ENCODE peak calls at places on chromosomes 7 and 10, in eight cellular contexts. One of them, this sample, is unnamed.

GRCh38 chr7:54729096-54729495 is 29.9 kb downstream of the SEC61G start:
- DNase-seq in activated naive CD4-positive, alpha-beta T cell treated with anti-CD3 and anti-CD28 coated beads for 36 hours: no peak
- DNase-seq in stimulated activated naive CD4-positive, alpha-beta T cell: no peak
- DNase-seq in frontal cortex: no peak
- DNase-seq in cardiac muscle cell: no peak
- DNase-seq in brain microvascular endothelial cell: no peak
- DNase-seq in AG08395: no peak
- DNase-seq in Kasumi-1: no peak
- DNase-seq in this sample: peak; percentile 41

GRCh38 chr10:80444646-80445319 is 9.3 kb upstream of the TSPAN14 start:
- DNase-seq in activated naive CD4-positive, alpha-beta T cell treated with anti-CD3 and anti-CD28 coated beads for 36 hours: peak; percentile 82
- DNase-seq in stimulated activated naive CD4-positive, alpha-beta T cell: peak; percentile 55
- DNase-seq in frontal cortex: peak; percentile 69
- DNase-seq in cardiac muscle cell: peak; percentile 84
- DNase-seq in brain microvascular endothelial cell: peak; percentile 56
- DNase-seq in AG08395: peak; percentile 81
- DNase-seq in Kasumi-1: peak; percentile 91
- DNase-seq in this sample: peak; percentile 67

GRCh38 chr7:100875356-100875751 is 451 bp downstream of the SRRT start:
- DNase-seq in activated naive CD4-positive, alpha-beta T cell treated with anti-CD3 and anti-CD28 coated beads for 36 hours: peak; percentile 70
- DNase-seq in stimulated activated naive CD4-positive, alpha-beta T cell: peak; percentile 25
- DNase-seq in frontal cortex: no peak
- DNase-seq in cardiac muscle cell: no peak
- DNase-seq in brain microvascular endothelial cell: no peak
- DNase-seq in AG08395: peak; percentile 41
- DNase-seq in Kasumi-1: no peak
- DNase-seq in this sample: peak; percentile 45

GRCh38 chr10:45373783-45374450 is at the start of gene ALOX5:
- DNase-seq in activated naive CD4-positive, alpha-beta T cell treated with anti-CD3 and anti-CD28 coated beads for 36 hours: peak; percentile 16
- DNase-seq in stimulated activated naive CD4-positive, alpha-beta T cell: no peak
- DNase-seq in frontal cortex: peak; percentile 69
- DNase-seq in cardiac muscle cell: peak; percentile 25
- DNase-seq in brain microvascular endothelial cell: no peak
- DNase-seq in AG08395: peak; percentile 1
- DNase-seq in Kasumi-1: peak; percentile 42
- DNase-seq in this sample: peak; percentile 40

GRCh38 chr7:91603707-91604106 is 276.8 kb downstream of the MTERF1 start:
- DNase-seq in activated naive CD4-positive, alpha-beta T cell treated with anti-CD3 and anti-CD28 coated beads for 36 hours: no peak
- DNase-seq in stimulated activated naive CD4-positive, alpha-beta T cell: no peak
- DNase-seq in frontal cortex: no peak
- DNase-seq in cardiac muscle cell: no peak
- DNase-seq in brain microvascular endothelial cell: no peak
- DNase-seq in AG08395: no peak
- DNase-seq in Kasumi-1: no peak
- DNase-seq in this sample: no peak

GRCh38 chr7:78141533-78142281 is 343.1 kb downstream of the PHTF2 start:
- DNase-seq in activated naive CD4-positive, alpha-beta T cell treated with anti-CD3 and anti-CD28 coated beads for 36 hours: no peak
- DNase-seq in stimulated activated naive CD4-positive, alpha-beta T cell: no peak
- DNase-seq in frontal cortex: no peak
- DNase-seq in cardiac muscle cell: peak; percentile 50
- DNase-seq in brain microvascular endothelial cell: no peak
- DNase-seq in AG08395: peak; percentile 80
- DNase-seq in Kasumi-1: peak; percentile 20
- DNase-seq in this sample: peak; percentile 53

GRCh38 chr10:32379314-32379949 is 32.5 kb upstream of the EPC1 start:
- DNase-seq in activated naive CD4-positive, alpha-beta T cell treated with anti-CD3 and anti-CD28 coated beads for 36 hours: peak; percentile 31
- DNase-seq in stimulated activated naive CD4-positive, alpha-beta T cell: no peak
- DNase-seq in frontal cortex: no peak
- DNase-seq in cardiac muscle cell: peak; percentile 74
- DNase-seq in brain microvascular endothelial cell: peak; percentile 59
- DNase-seq in AG08395: peak; percentile 64
- DNase-seq in Kasumi-1: peak; percentile 90
- DNase-seq in this sample: peak; percentile 45

GRCh38 chr10:103968441-103969391 is 1.8 kb downstream of the SLK start:
- DNase-seq in activated naive CD4-positive, alpha-beta T cell treated with anti-CD3 and anti-CD28 coated beads for 36 hours: no peak
- DNase-seq in stimulated activated naive CD4-positive, alpha-beta T cell: no peak
- DNase-seq in frontal cortex: no peak
- DNase-seq in cardiac muscle cell: no peak
- DNase-seq in brain microvascular endothelial cell: no peak
- DNase-seq in AG08395: no peak
- DNase-seq in Kasumi-1: peak; percentile 61
- DNase-seq in this sample: no peak

GRCh38 chr7:87218941-87219544 is 489 bp downstream of the TMEM243 start:
- DNase-seq in activated naive CD4-positive, alpha-beta T cell treated with anti-CD3 and anti-CD28 coated beads for 36 hours: peak; percentile 47
- DNase-seq in stimulated activated naive CD4-positive, alpha-beta T cell: peak; percentile 41
- DNase-seq in frontal cortex: no peak
- DNase-seq in cardiac muscle cell: peak; percentile 72
- DNase-seq in brain microvascular endothelial cell: no peak
- DNase-seq in AG08395: peak; percentile 54
- DNase-seq in Kasumi-1: peak; percentile 67
- DNase-seq in this sample: peak; percentile 37

GRCh38 chr10:124991872-124992271 is 49.9 kb downstream of the ZRANB1 start:
- DNase-seq in activated naive CD4-positive, alpha-beta T cell treated with anti-CD3 and anti-CD28 coated beads for 36 hours: no peak
- DNase-seq in stimulated activated naive CD4-positive, alpha-beta T cell: no peak
- DNase-seq in frontal cortex: no peak
- DNase-seq in cardiac muscle cell: no peak
- DNase-seq in brain microvascular endothelial cell: no peak
- DNase-seq in AG08395: no peak
- DNase-seq in Kasumi-1: no peak
- DNase-seq in this sample: no peak

GRCh38 chr7:99011706-99012404 is 132.1 kb downstream of the SMURF1 start:
- DNase-seq in activated naive CD4-positive, alpha-beta T cell treated with anti-CD3 and anti-CD28 coated beads for 36 hours: no peak
- DNase-seq in stimulated activated naive CD4-positive, alpha-beta T cell: no peak
- DNase-seq in frontal cortex: no peak
- DNase-seq in cardiac muscle cell: no peak
- DNase-seq in brain microvascular endothelial cell: no peak
- DNase-seq in AG08395: no peak
- DNase-seq in Kasumi-1: no peak
- DNase-seq in this sample: no peak

GRCh38 chr10:133379152-133379800 is at the start of gene PAOX:
- DNase-seq in activated naive CD4-positive, alpha-beta T cell treated with anti-CD3 and anti-CD28 coated beads for 36 hours: peak; percentile 80
- DNase-seq in stimulated activated naive CD4-positive, alpha-beta T cell: peak; percentile 42
- DNase-seq in frontal cortex: peak; percentile 93
- DNase-seq in cardiac muscle cell: peak; percentile 75
- DNase-seq in brain microvascular endothelial cell: no peak
- DNase-seq in AG08395: peak; percentile 87
- DNase-seq in Kasumi-1: no peak
- DNase-seq in this sample: peak; percentile 44